ENCODE peak calls at places on chromosomes 11 and 22, in seven cellular contexts. U is psoas muscle, V is GM12865, F is astrocyte of the cerebellum, I is NB4, O is heart left ventricle, X is PC-9. P is an unnamed sample.
A peak's percentile ranks its signal among the peaks of the same experiment; 100 is the strongest.

GRCh38 chr11:2806351-2807058 is 79.1 kb downstream of the CDKN1C start:
- DNase-seq in X (no peak), F (no peak), O (peak; percentile 30), V (no peak), I (no peak), U (peak; percentile 56), P (no peak)

GRCh38 chr22:26517429-26517828 is 5.2 kb upstream of the TFIP11 start:
- DNase-seq in V (no peak), F (no peak), X (no peak), O (no peak), U (no peak), I (no peak), P (no peak)

GRCh38 chr11:74684661-74685060 is 46.6 kb downstream of the CHRDL2 start:
- DNase-seq in V (no peak), X (no peak), U (peak; percentile 11), F (no peak), I (no peak), O (peak; percentile 14), P (no peak)

GRCh38 chr22:19109198-19110063 is 12.8 kb downstream of the DGCR2 start:
- DNase-seq in V (peak; percentile 83), X (peak; percentile 83), F (no peak), O (no peak), I (peak; percentile 95), U (no peak), P (no peak)

GRCh38 chr22:41487037-41487963 is 18.4 kb downstream of the ACO2 start:
- DNase-seq in F (no peak), I (no peak), V (no peak), X (peak; percentile 22), O (no peak), U (no peak), P (no peak)

GRCh38 chr11:70574725-70575347 is 176.5 kb downstream of the CTTN start:
- DNase-seq in O (no peak), I (no peak), F (no peak), V (no peak), X (peak; percentile 11), U (peak; percentile 10), P (no peak)

GRCh38 chr11:75790986-75791385 is 22.4 kb downstream of the DGAT2 start:
- DNase-seq in V (no peak), X (peak; percentile 80), I (no peak), U (peak; percentile 16), F (no peak), O (no peak), P (no peak)

GRCh38 chr11:126956664-126957063 is 43.9 kb downstream of the KIRREL3 start:
- DNase-seq in U (no peak), I (no peak), F (no peak), O (no peak), V (no peak), X (no peak), P (no peak)

GRCh38 chr11:10590516-10590915 is 22.1 kb upstream of the LYVE1 start:
- DNase-seq in O (no peak), I (no peak), V (no peak), U (no peak), F (no peak), X (no peak), P (no peak)

GRCh38 chr22:23744001-23744400 is 6.9 kb downstream of the ZNF70 start:
- DNase-seq in O (no peak), V (no peak), F (no peak), X (no peak), I (no peak), U (no peak), P (no peak)

GRCh38 chr11:122105009-122105828 is 10.8 kb downstream of the BLID start:
- DNase-seq in O (no peak), X (no peak), U (no peak), I (no peak), F (no peak), V (no peak), P (no peak)

GRCh38 chr11:65927904-65928397 is 8.7 kb downstream of the DRAP1 start:
- DNase-seq in O (no peak), X (no peak), V (peak; percentile 94), F (no peak), I (peak; percentile 50), U (no peak), P (no peak)

GRCh38 chr22:30606455-30607299 is at the start of gene TCN2:
- DNase-seq in O (peak; percentile 77), I (peak; percentile 91), F (peak; percentile 63), X (no peak), V (peak; percentile 70), U (peak; percentile 78), P (peak; percentile 51)

GRCh38 chr11:130510407-130511006 is 62.1 kb downstream of the ADAMTS15 start:
- DNase-seq in V (no peak), F (peak; percentile 41), I (no peak), O (no peak), X (no peak), U (no peak), P (no peak)

GRCh38 chr11:72762641-72763304 is 10.6 kb upstream of the ARAP1 start:
- DNase-seq in V (peak; percentile 80), F (no peak), X (no peak), O (no peak), U (no peak), I (no peak), P (no peak)

GRCh38 chr22:44891293-44891747 is 118.5 kb downstream of the PHF21B start:
- DNase-seq in O (no peak), F (no peak), U (peak; percentile 28), V (no peak), X (no peak), I (no peak), P (no peak)

GRCh38 chr22:44890416-44891292 is 119.2 kb downstream of the PHF21B start:
- DNase-seq in O (no peak), V (no peak), F (no peak), X (no peak), I (no peak), U (peak; percentile 36), P (no peak)

GRCh38 chr22:44887941-44888366 is 121.9 kb downstream of the PHF21B start:
- DNase-seq in U (no peak), O (no peak), V (no peak), X (no peak), I (no peak), F (no peak), P (no peak)

GRCh38 chr22:44888491-44888941 is 121.3 kb downstream of the PHF21B start:
- DNase-seq in O (no peak), I (no peak), X (no peak), V (no peak), F (no peak), U (no peak), P (no peak)

DNA sequence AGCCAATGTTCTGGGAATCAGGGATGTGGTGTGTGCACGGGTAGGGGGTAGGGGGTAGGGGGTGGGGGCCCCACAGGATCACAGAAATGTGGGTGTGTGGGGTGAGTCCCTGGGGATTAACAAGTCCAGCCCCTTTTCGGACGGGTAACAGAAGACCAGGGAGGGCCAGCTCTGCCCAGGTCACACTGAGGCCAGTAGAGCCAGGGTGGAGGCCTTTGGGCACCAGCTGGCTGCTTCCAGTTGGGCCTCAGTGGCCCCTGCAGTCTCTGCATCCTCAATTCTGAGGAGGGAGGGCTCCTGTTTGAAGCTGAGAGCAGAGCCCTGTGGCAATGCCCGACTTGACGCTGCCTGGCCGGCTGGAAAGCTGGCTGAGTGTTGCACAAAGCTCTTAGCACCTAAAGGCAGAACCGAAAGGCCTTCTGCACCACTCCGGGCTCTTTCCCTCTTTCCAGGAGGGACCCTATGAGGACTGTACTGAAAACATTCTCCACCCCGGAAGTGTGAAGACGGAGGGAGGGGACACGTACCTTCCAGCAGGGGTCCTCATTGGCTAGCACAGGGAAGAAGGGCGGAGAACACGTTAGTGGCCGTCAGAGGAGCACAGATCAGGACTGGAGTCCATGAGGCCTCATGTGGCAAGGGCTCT is 120.4 kb downstream of the PHF21B start:
- DNase-seq in I (peak; percentile 19), X (no peak), O (no peak), F (no peak), U (no peak), V (peak; percentile 11), P (no peak)
- TF ChIP-seq CTCF in I (no peak), X (no peak), O (peak; percentile 11), F (no peak), U (no peak), V (no peak), P (no peak)

DNA sequence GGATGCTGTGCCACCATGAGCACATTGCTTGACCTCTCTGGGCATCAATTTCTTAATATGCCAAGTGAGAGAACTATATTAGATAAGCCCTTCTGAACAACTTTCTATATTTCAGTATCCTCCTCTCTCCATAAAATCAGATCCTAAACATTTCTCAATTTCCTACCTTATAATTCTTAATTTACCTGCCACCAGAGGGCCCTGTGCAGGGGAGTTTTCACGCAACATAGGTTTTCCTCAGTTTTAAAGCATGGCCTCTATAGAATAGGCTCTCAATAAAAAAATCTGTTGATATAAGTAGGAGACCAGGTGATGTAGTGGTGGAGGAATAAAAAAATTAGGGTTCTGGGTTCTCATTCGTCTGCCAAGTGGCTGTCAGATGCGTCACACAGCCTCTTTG is 83.7 kb upstream of the DBX1 start:
- DNase-seq in O (no peak), V (no peak), U (no peak), X (no peak), F (no peak), I (no peak), P (no peak)
- TF ChIP-seq CTCF in O (no peak), V (peak; percentile 20), U (no peak), X (peak; percentile 62), F (peak; percentile 39), I (peak; percentile 7), P (peak; percentile 55)

GRCh38 chr11:115990004-115990447 is 485.8 kb upstream of the CADM1 start:
- DNase-seq in U (no peak), V (peak; percentile 46), I (peak; percentile 17), F (no peak), O (no peak), X (no peak), P (peak; percentile 44)
- TF ChIP-seq CTCF in U (peak; percentile 45), V (peak; percentile 77), I (peak; percentile 65), F (peak; percentile 69), O (peak; percentile 57), X (peak; percentile 71), P (peak; percentile 74)

GRCh38 chr11:33520103-33520502 is 180.5 kb downstream of the C11orf91 start:
- DNase-seq in V (no peak), X (no peak), O (no peak), F (no peak), U (no peak), I (peak; percentile 36), P (no peak)

GRCh38 chr11:33530824-33531223 is 169.8 kb downstream of the C11orf91 start:
- DNase-seq in X (no peak), F (peak; percentile 67), U (no peak), I (no peak), O (no peak), V (no peak), P (no peak)

GRCh38 chr11:33521384-33521783 is 179.2 kb downstream of the C11orf91 start:
- DNase-seq in I (no peak), X (no peak), F (no peak), O (no peak), V (no peak), U (no peak), P (no peak)

GRCh38 chr11:33529461-33529860 is 171.2 kb downstream of the C11orf91 start:
- DNase-seq in I (no peak), O (no peak), X (no peak), F (no peak), U (no peak), V (no peak), P (no peak)

DNA sequence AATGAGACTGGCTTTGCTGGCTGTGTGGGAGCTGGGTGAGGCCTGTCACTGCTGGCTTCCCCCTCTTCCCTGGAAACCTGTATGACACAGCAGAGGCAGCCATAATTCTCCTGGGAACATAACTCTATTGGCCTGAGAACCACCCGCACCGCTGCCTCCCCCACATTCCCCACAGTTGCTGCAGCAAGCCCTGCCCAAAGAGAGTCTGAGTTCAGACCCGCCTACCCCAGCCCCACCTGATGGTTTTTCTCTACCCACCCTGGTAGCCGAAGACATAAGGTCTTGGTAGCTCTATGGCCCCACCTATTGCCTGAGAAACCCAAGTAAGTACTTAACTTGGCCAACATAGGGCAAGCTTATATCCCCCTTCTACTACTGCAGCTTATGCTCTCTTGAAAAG is 174.8 kb downstream of the C11orf91 start:
- DNase-seq in X (no peak), V (peak; percentile 39), O (no peak), U (no peak), F (no peak), I (no peak), P (no peak)
- TF ChIP-seq CTCF in X (no peak), V (no peak), O (no peak), U (no peak), F (no peak), I (no peak), P (no peak)

P was measured in neural crest cell.